ENCODE peak calls at places on chromosomes 16 and 17, in five cellular contexts. One of them, this sample, is unnamed. For H3K9me3, the result is how much of the 10 kb centered on the place peaks cover.

GRCh38 chr16:608019-608418 is 18.2 kb downstream of the RAB40C start:
- DNase-seq in endothelial cell of umbilical vein: no peak
- DNase-seq in heart left ventricle: no peak
- DNase-seq in ovary: no peak
- DNase-seq in adrenal gland: no peak
- DNase-seq in this sample: no peak

GRCh38 chr17:14297161-14297851 is 3.6 kb upstream of the HS3ST3B1 start:
- DNase-seq in ovary: peak
- DNase-seq in adrenal gland: no peak
- DNase-seq in endothelial cell of umbilical vein: peak
- DNase-seq in heart left ventricle: peak
- DNase-seq in this sample: peak

GRCh38 chr17:4064366-4064765 is 78.5 kb downstream of the ZZEF1 start:
- DNase-seq in heart left ventricle: peak
- DNase-seq in ovary: no peak
- DNase-seq in endothelial cell of umbilical vein: no peak
- DNase-seq in adrenal gland: peak
- DNase-seq in this sample: no peak

GRCh38 chr17:58525239-58525638 is 10.8 kb upstream of the MTMR4 start:
- DNase-seq in heart left ventricle: peak
- DNase-seq in ovary: no peak
- DNase-seq in adrenal gland: no peak
- DNase-seq in endothelial cell of umbilical vein: peak
- DNase-seq in this sample: no peak

GRCh38 chr17:41500131-41500911 is 5.1 kb downstream of the KRT13 start:
- DNase-seq in heart left ventricle: no peak
- DNase-seq in adrenal gland: no peak
- DNase-seq in ovary: no peak
- DNase-seq in endothelial cell of umbilical vein: peak
- DNase-seq in this sample: no peak

GRCh38 chr17:75540923-75541503 is 15.5 kb downstream of the LLGL2 start:
- DNase-seq in ovary: no peak
- DNase-seq in heart left ventricle: no peak
- DNase-seq in adrenal gland: no peak
- DNase-seq in endothelial cell of umbilical vein: no peak
- DNase-seq in this sample: no peak

GRCh38 chr17:31856750-31857149 is 2.3 kb downstream of the COPRS start:
- DNase-seq in heart left ventricle: no peak
- DNase-seq in endothelial cell of umbilical vein: no peak
- DNase-seq in adrenal gland: no peak
- DNase-seq in ovary: no peak
- DNase-seq in this sample: no peak

GRCh38 chr17:78317817-78318400 is 42.0 kb downstream of the SOCS3 start:
- DNase-seq in adrenal gland: no peak
- DNase-seq in endothelial cell of umbilical vein: no peak
- DNase-seq in ovary: no peak
- DNase-seq in heart left ventricle: no peak
- DNase-seq in this sample: no peak

GRCh38 chr16:31105677-31106213 is 2.4 kb upstream of the BCKDK start:
- DNase-seq in adrenal gland: peak
- DNase-seq in endothelial cell of umbilical vein: peak
- DNase-seq in heart left ventricle: peak
- DNase-seq in ovary: peak
- DNase-seq in this sample: peak

GRCh38 chr16:14527411-14528044 is 102.5 kb downstream of the PARN start:
- DNase-seq in endothelial cell of umbilical vein: no peak
- DNase-seq in adrenal gland: no peak
- DNase-seq in ovary: no peak
- DNase-seq in heart left ventricle: no peak
- DNase-seq in this sample: no peak

GRCh38 chr16:49127103-49127502 is 154.5 kb downstream of the CBLN1 start:
- DNase-seq in heart left ventricle: no peak
- DNase-seq in adrenal gland: no peak
- DNase-seq in ovary: no peak
- DNase-seq in endothelial cell of umbilical vein: no peak
- DNase-seq in this sample: no peak

GRCh38 chr17:33389506-33390141 is 96.5 kb upstream of the ASIC2 start:
- DNase-seq in heart left ventricle: no peak
- DNase-seq in adrenal gland: no peak
- DNase-seq in ovary: no peak
- DNase-seq in endothelial cell of umbilical vein: no peak
- DNase-seq in this sample: no peak

GRCh38 chr17:32783602-32784001 is 93.3 kb downstream of the MYO1D start:
- DNase-seq in ovary: no peak
- DNase-seq in heart left ventricle: no peak
- DNase-seq in endothelial cell of umbilical vein: peak
- DNase-seq in adrenal gland: no peak
- DNase-seq in this sample: no peak

GRCh38 chr17:29257756-29258155 is 11.1 kb downstream of the CRYBA1 start:
- DNase-seq in ovary: no peak
- DNase-seq in adrenal gland: no peak
- DNase-seq in endothelial cell of umbilical vein: no peak
- DNase-seq in heart left ventricle: no peak
- DNase-seq in this sample: no peak

GRCh38 chr16:68070811-68071546 is 14.2 kb upstream of the NFATC3 start:
- DNase-seq in adrenal gland: no peak
- DNase-seq in endothelial cell of umbilical vein: no peak
- DNase-seq in ovary: no peak
- DNase-seq in heart left ventricle: no peak
- DNase-seq in this sample: no peak

GRCh38 chr17:48056246-48056745 is 8.1 kb downstream of the NFE2L1 start:
- DNase-seq in ovary: no peak
- DNase-seq in heart left ventricle: peak
- DNase-seq in endothelial cell of umbilical vein: no peak
- DNase-seq in adrenal gland: no peak
- DNase-seq in this sample: no peak
- H3K27ac ChIP-seq in ovary: no peak
- H3K27ac ChIP-seq in heart left ventricle: no peak
- H3K27ac ChIP-seq in endothelial cell of umbilical vein: no peak
- H3K27ac ChIP-seq in adrenal gland: no peak
- H3K27ac ChIP-seq in this sample: no peak

DNA sequence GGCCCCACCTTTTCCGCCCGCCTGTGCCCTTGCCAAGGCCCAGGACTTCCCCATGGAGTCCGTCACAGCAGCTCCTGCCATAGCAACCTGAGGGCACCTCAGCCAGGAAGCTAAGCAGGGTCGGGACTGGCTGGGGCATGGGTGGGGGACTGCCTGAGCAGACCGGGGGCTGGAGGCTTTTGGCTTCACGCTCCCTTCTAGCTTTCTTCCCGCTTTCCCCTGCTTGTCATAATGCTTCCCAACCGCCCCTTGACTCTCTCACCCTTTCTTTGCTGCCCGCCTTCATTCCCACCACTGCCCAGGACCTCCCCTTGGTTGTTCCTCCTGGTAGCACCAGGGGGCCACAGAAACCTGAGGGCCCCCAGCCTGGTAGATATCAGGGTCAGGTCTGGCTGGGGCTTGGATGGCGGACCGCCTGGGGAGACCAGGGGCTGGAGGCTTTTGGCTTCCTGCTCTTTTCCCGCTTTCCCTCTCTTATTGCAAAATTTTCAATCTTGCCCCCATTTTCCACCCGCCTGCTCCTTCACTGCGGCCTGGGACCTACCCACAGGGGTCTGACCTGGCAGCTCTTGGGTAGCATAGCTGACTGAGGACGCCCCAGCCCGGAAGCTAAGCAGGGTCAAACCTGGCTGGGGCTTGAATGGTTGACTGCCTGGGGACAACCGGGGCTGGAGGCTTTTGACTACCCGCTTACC is 2287.7 kb downstream of the TP53TG3F start:
- DNase-seq in adrenal gland: no peak
- DNase-seq in endothelial cell of umbilical vein: no peak
- DNase-seq in ovary: no peak
- DNase-seq in heart left ventricle: no peak
- DNase-seq in this sample: no peak
- H3K9me3 ChIP-seq in adrenal gland: under half
- H3K9me3 ChIP-seq in endothelial cell of umbilical vein: under half
- H3K9me3 ChIP-seq in ovary: under half
- H3K9me3 ChIP-seq in heart left ventricle: under half
- H3K9me3 ChIP-seq in this sample: under half

GRCh38 chr17:2958706-2959222 is 104.6 kb downstream of the OR1D5 start:
- DNase-seq in endothelial cell of umbilical vein: no peak
- DNase-seq in ovary: no peak
- DNase-seq in heart left ventricle: no peak
- DNase-seq in adrenal gland: no peak
- DNase-seq in this sample: peak

GRCh38 chr17:2955931-2956582 is 107.3 kb downstream of the OR1D5 start:
- DNase-seq in endothelial cell of umbilical vein: no peak
- DNase-seq in heart left ventricle: no peak
- DNase-seq in adrenal gland: no peak
- DNase-seq in ovary: no peak
- DNase-seq in this sample: peak

GRCh38 chr17:2957631-2958286 is 105.6 kb downstream of the OR1D5 start:
- DNase-seq in heart left ventricle: no peak
- DNase-seq in endothelial cell of umbilical vein: no peak
- DNase-seq in ovary: no peak
- DNase-seq in adrenal gland: no peak
- DNase-seq in this sample: peak

GRCh38 chr17:2952174-2952845 is 111.1 kb downstream of the OR1D5 start:
- DNase-seq in adrenal gland: no peak
- DNase-seq in ovary: no peak
- DNase-seq in heart left ventricle: no peak
- DNase-seq in endothelial cell of umbilical vein: no peak
- DNase-seq in this sample: no peak

GRCh38 chr17:2954898-2955445 is 108.4 kb downstream of the OR1D5 start:
- DNase-seq in endothelial cell of umbilical vein: peak
- DNase-seq in heart left ventricle: no peak
- DNase-seq in ovary: no peak
- DNase-seq in adrenal gland: no peak
- DNase-seq in this sample: no peak
- H3K4me3 ChIP-seq in endothelial cell of umbilical vein: no peak
- H3K4me3 ChIP-seq in heart left ventricle: no peak
- H3K4me3 ChIP-seq in ovary: no peak
- H3K4me3 ChIP-seq in adrenal gland: no peak
- H3K4me3 ChIP-seq in this sample: no peak

GRCh38 chr17:17840751-17841591 is 4.2 kb upstream of the SREBF1 start:
- DNase-seq in ovary: no peak
- DNase-seq in adrenal gland: no peak
- DNase-seq in endothelial cell of umbilical vein: peak
- DNase-seq in heart left ventricle: no peak
- DNase-seq in this sample: no peak

GRCh38 chr17:17844079-17844478 is 7.3 kb upstream of the SREBF1 start:
- DNase-seq in endothelial cell of umbilical vein: no peak
- DNase-seq in adrenal gland: no peak
- DNase-seq in ovary: peak
- DNase-seq in heart left ventricle: no peak
- DNase-seq in this sample: no peak

GRCh38 chr17:17841620-17842025 is 4.8 kb upstream of the SREBF1 start:
- DNase-seq in adrenal gland: peak
- DNase-seq in ovary: peak
- DNase-seq in heart left ventricle: peak
- DNase-seq in endothelial cell of umbilical vein: no peak
- DNase-seq in this sample: peak

GRCh38 chr17:17843096-17843495 is 6.3 kb upstream of the SREBF1 start:
- DNase-seq in heart left ventricle: no peak
- DNase-seq in adrenal gland: no peak
- DNase-seq in ovary: peak
- DNase-seq in endothelial cell of umbilical vein: no peak
- DNase-seq in this sample: no peak

DNA sequence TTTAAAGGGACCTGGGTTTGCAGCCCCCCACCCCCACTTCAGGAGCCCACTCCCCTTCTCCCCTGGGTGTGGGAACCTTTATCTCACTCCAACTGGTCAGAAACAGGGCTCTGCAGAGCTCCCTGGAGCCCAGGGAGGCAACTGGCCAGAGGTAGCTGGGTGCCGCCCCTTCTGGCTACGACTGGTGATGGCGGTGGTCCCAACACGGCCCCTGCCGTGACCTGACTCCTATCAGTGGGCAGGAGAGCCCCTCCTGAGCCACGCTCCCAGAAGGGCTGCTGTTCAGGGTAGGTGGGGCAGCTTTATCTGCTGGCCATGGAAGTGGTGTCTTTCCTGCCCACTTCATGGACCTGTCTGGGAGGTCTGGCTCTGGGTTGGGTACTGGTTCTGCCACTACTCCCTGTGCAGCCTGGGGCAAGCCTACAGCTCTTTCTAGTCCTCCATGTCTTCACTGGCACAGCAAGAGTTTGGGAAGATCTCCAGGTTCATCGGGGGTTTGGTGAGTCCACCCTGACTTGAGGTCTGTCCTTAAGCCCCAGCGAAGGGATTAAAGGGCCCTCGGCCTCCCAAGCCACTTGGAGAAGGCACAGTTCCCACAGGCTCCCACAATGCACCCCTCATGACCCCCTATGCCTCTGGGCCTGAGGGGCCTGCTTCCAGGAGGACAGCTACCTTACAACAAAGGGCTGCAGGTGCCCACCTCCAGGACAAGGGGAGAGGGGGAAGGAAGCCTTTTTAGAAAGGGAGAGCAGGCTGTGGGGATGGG is 5.5 kb upstream of the SREBF1 start:
- DNase-seq in adrenal gland: no peak
- DNase-seq in endothelial cell of umbilical vein: no peak
- DNase-seq in heart left ventricle: no peak
- DNase-seq in ovary: no peak
- DNase-seq in this sample: no peak
- H3K27ac ChIP-seq in adrenal gland: peak
- H3K27ac ChIP-seq in endothelial cell of umbilical vein: no peak
- H3K27ac ChIP-seq in heart left ventricle: peak
- H3K27ac ChIP-seq in ovary: peak
- H3K27ac ChIP-seq in this sample: peak

This sample was measured in upper lobe of right lung.